ENCODE peak calls at places on chromosome 18, in seven cellular contexts. V is activated T-cell treated with anti-CD3 and anti-CD28 coated beads, Interleukin-2, amount 50 U/mL, for 1 hour; F is glomerular endothelial cell; R is activated effector memory CD4-positive, alpha-beta T cell treated with anti-CD3 and anti-CD28 coated beads, Interleukin-2, amount 50 U/mL, for 16 hours; C is C1 segment of cervical spinal cord; J is non-pigmented ciliary epithelial cell; H is activated CD4-positive, alpha-beta T cell treated with anti-CD3 and anti-CD28 coated beads for 48 hours. Y is an unnamed sample.

GRCh38 chr18:59902180-59902992 is 2.6 kb downstream of the PMAIP1 start:
- DNase-seq in F (no peak), C (no peak), H (no peak), V (no peak), J (no peak), R (no peak), Y (no peak)

GRCh38 chr18:75478996-75479870 is 51.7 kb upstream of the SMIM21 start:
- DNase-seq in J (no peak), H (no peak), F (peak), C (no peak), V (no peak), R (no peak), Y (peak)

GRCh38 chr18:54280206-54280550 is 10.9 kb downstream of the POLI start:
- DNase-seq in R (no peak), F (no peak), V (no peak), C (no peak), H (no peak), J (no peak), Y (no peak)

GRCh38 chr18:50460691-50461090 is 85.8 kb downstream of the SKA1 start:
- DNase-seq in F (no peak), H (no peak), C (no peak), V (no peak), R (no peak), J (no peak), Y (no peak)

GRCh38 chr18:79460445-79461300 is 64.9 kb downstream of the NFATC1 start:
- DNase-seq in F (no peak), C (no peak), V (no peak), R (no peak), H (no peak), J (no peak), Y (peak)

GRCh38 chr18:26649193-26649543 is 100.8 kb upstream of the KCTD1 start:
- DNase-seq in R (no peak), H (no peak), F (no peak), V (no peak), C (no peak), J (no peak), Y (no peak)

GRCh38 chr18:48674198-48674721 is 135.4 kb downstream of the CTIF start:
- DNase-seq in V (no peak), F (no peak), R (peak), C (no peak), H (no peak), J (no peak), Y (no peak)

GRCh38 chr18:37476182-37476581 is 89.4 kb downstream of the CELF4 start:
- DNase-seq in H (peak), J (no peak), C (no peak), V (no peak), F (no peak), R (no peak), Y (peak)

GRCh38 chr18:45066868-45067267 is 386.2 kb downstream of the SETBP1 start:
- DNase-seq in V (no peak), H (no peak), R (no peak), J (no peak), C (no peak), F (no peak), Y (no peak)

Y was measured in GM12864.